ENCODE peak calls at places on chromosomes 13 and 19, in six cellular contexts. One of them, this sample, is unnamed.

GRCh38 chr19:5798244-5798643 is 6.6 kb upstream of the NRTN start:
- DNase-seq in Daoy: no peak
- DNase-seq in HEK293T: no peak
- DNase-seq in stimulated activated CD4-positive, alpha-beta T cell treated with anti-CD3 and anti-CD28 coated beads, Interleukin-2, amount 100 ng/mL, for 48 hours: no peak
- DNase-seq in T-helper 2 cell: no peak
- DNase-seq in LHCN-M2: no peak
- DNase-seq in this sample: no peak

GRCh38 chr13:107422421-107422820 is 792.9 kb downstream of the LIG4 start:
- DNase-seq in T-helper 2 cell: no peak
- DNase-seq in LHCN-M2: no peak
- DNase-seq in stimulated activated CD4-positive, alpha-beta T cell treated with anti-CD3 and anti-CD28 coated beads, Interleukin-2, amount 100 ng/mL, for 48 hours: no peak
- DNase-seq in Daoy: no peak
- DNase-seq in HEK293T: no peak
- DNase-seq in this sample: no peak

GRCh38 chr19:343941-344624 is 513 bp downstream of the MIER2 start:
- DNase-seq in Daoy: peak; percentile 59
- DNase-seq in LHCN-M2: no peak
- DNase-seq in T-helper 2 cell: no peak
- DNase-seq in HEK293T: peak; percentile 82
- DNase-seq in stimulated activated CD4-positive, alpha-beta T cell treated with anti-CD3 and anti-CD28 coated beads, Interleukin-2, amount 100 ng/mL, for 48 hours: peak; percentile 24
- DNase-seq in this sample: peak; percentile 67

GRCh38 chr19:18833849-18834643 is 2.3 kb downstream of the UPF1 start:
- DNase-seq in HEK293T: no peak
- DNase-seq in stimulated activated CD4-positive, alpha-beta T cell treated with anti-CD3 and anti-CD28 coated beads, Interleukin-2, amount 100 ng/mL, for 48 hours: no peak
- DNase-seq in Daoy: no peak
- DNase-seq in T-helper 2 cell: no peak
- DNase-seq in LHCN-M2: no peak
- DNase-seq in this sample: peak; percentile 23

GRCh38 chr13:113414335-113414734 is 39.0 kb downstream of the ADPRHL1 start:
- DNase-seq in Daoy: no peak
- DNase-seq in HEK293T: no peak
- DNase-seq in stimulated activated CD4-positive, alpha-beta T cell treated with anti-CD3 and anti-CD28 coated beads, Interleukin-2, amount 100 ng/mL, for 48 hours: no peak
- DNase-seq in LHCN-M2: no peak
- DNase-seq in T-helper 2 cell: no peak
- DNase-seq in this sample: no peak

GRCh38 chr19:5623397-5624153 is 692 bp downstream of the SAFB start:
- DNase-seq in Daoy: peak; percentile 13
- DNase-seq in LHCN-M2: no peak
- DNase-seq in HEK293T: peak; percentile 20
- DNase-seq in stimulated activated CD4-positive, alpha-beta T cell treated with anti-CD3 and anti-CD28 coated beads, Interleukin-2, amount 100 ng/mL, for 48 hours: no peak
- DNase-seq in T-helper 2 cell: no peak
- DNase-seq in this sample: peak; percentile 64

GRCh38 chr19:48735031-48735615 is 5.3 kb downstream of the RASIP1 start:
- DNase-seq in T-helper 2 cell: no peak
- DNase-seq in HEK293T: no peak
- DNase-seq in Daoy: no peak
- DNase-seq in stimulated activated CD4-positive, alpha-beta T cell treated with anti-CD3 and anti-CD28 coated beads, Interleukin-2, amount 100 ng/mL, for 48 hours: no peak
- DNase-seq in LHCN-M2: no peak
- DNase-seq in this sample: no peak

GRCh38 chr19:29293736-29294342 is 80.9 kb upstream of the UQCRFS1 start:
- DNase-seq in stimulated activated CD4-positive, alpha-beta T cell treated with anti-CD3 and anti-CD28 coated beads, Interleukin-2, amount 100 ng/mL, for 48 hours: no peak
- DNase-seq in T-helper 2 cell: no peak
- DNase-seq in LHCN-M2: no peak
- DNase-seq in HEK293T: no peak
- DNase-seq in Daoy: peak; percentile 53
- DNase-seq in this sample: no peak

GRCh38 chr13:100269837-100270236 is 180.9 kb downstream of the PCCA start:
- DNase-seq in LHCN-M2: peak; percentile 57
- DNase-seq in Daoy: peak; percentile 47
- DNase-seq in HEK293T: no peak
- DNase-seq in T-helper 2 cell: no peak
- DNase-seq in stimulated activated CD4-positive, alpha-beta T cell treated with anti-CD3 and anti-CD28 coated beads, Interleukin-2, amount 100 ng/mL, for 48 hours: no peak
- DNase-seq in this sample: no peak

GRCh38 chr13:38473305-38473704 is 123.7 kb downstream of the UFM1 start:
- DNase-seq in Daoy: no peak
- DNase-seq in stimulated activated CD4-positive, alpha-beta T cell treated with anti-CD3 and anti-CD28 coated beads, Interleukin-2, amount 100 ng/mL, for 48 hours: no peak
- DNase-seq in T-helper 2 cell: no peak
- DNase-seq in LHCN-M2: no peak
- DNase-seq in HEK293T: no peak
- DNase-seq in this sample: no peak

GRCh38 chr19:49427855-49428546 is 2.8 kb downstream of the GFY start:
- DNase-seq in HEK293T: no peak
- DNase-seq in T-helper 2 cell: no peak
- DNase-seq in Daoy: peak; percentile 58
- DNase-seq in LHCN-M2: no peak
- DNase-seq in stimulated activated CD4-positive, alpha-beta T cell treated with anti-CD3 and anti-CD28 coated beads, Interleukin-2, amount 100 ng/mL, for 48 hours: no peak
- DNase-seq in this sample: no peak

GRCh38 chr19:17538684-17539287 is 16.7 kb upstream of the COLGALT1 start:
- DNase-seq in HEK293T: no peak
- DNase-seq in T-helper 2 cell: no peak
- DNase-seq in stimulated activated CD4-positive, alpha-beta T cell treated with anti-CD3 and anti-CD28 coated beads, Interleukin-2, amount 100 ng/mL, for 48 hours: no peak
- DNase-seq in Daoy: peak; percentile 24
- DNase-seq in LHCN-M2: peak; percentile 15
- DNase-seq in this sample: peak; percentile 28

GRCh38 chr13:46553521-46553885 is 533 bp downstream of the LRCH1 start:
- DNase-seq in stimulated activated CD4-positive, alpha-beta T cell treated with anti-CD3 and anti-CD28 coated beads, Interleukin-2, amount 100 ng/mL, for 48 hours: no peak
- DNase-seq in LHCN-M2: no peak
- DNase-seq in Daoy: no peak
- DNase-seq in T-helper 2 cell: no peak
- DNase-seq in HEK293T: no peak
- DNase-seq in this sample: peak; percentile 64

GRCh38 chr19:42420055-42420544 is 7.1 kb downstream of the LIPE start:
- DNase-seq in Daoy: peak; percentile 70
- DNase-seq in T-helper 2 cell: peak; percentile 56
- DNase-seq in HEK293T: peak; percentile 61
- DNase-seq in LHCN-M2: peak; percentile 49
- DNase-seq in stimulated activated CD4-positive, alpha-beta T cell treated with anti-CD3 and anti-CD28 coated beads, Interleukin-2, amount 100 ng/mL, for 48 hours: peak; percentile 70
- DNase-seq in this sample: peak; percentile 80

GRCh38 chr19:18456974-18457373 is 19.0 kb upstream of the ISYNA1 start:
- DNase-seq in LHCN-M2: no peak
- DNase-seq in HEK293T: no peak
- DNase-seq in Daoy: peak; percentile 63
- DNase-seq in T-helper 2 cell: no peak
- DNase-seq in stimulated activated CD4-positive, alpha-beta T cell treated with anti-CD3 and anti-CD28 coated beads, Interleukin-2, amount 100 ng/mL, for 48 hours: no peak
- DNase-seq in this sample: no peak